ENCODE peak calls at places on chromosomes 2 and 18, in four cellular contexts. U is neuronal stem cell, Q is heart right ventricle, G is adrenal gland. K is an unnamed sample. For H3K4me1, the result is how much of the 10 kb centered on the place peaks cover.

GRCh38 chr2:38174646-38175096 is 98.7 kb upstream of the CYP1B1 start:
- DNase-seq in U (no peak), G (no peak), Q (no peak), K (no peak)

GRCh38 chr2:177746358-177746757 is 326.2 kb downstream of the PDE11A start:
- DNase-seq in G (no peak), Q (no peak), U (no peak), K (no peak)

GRCh38 chr2:46644690-46645385 is 165.5 kb downstream of the TMEM247 start:
- DNase-seq in Q (no peak), U (no peak), G (no peak), K (no peak)

GRCh38 chr2:218985325-218986091 is 524 bp upstream of the FEV start:
- DNase-seq in U (no peak), G (no peak), Q (no peak), K (no peak)

GRCh38 chr2:24928036-24928435 is 8.0 kb upstream of the ADCY3 start:
- DNase-seq in G (no peak), Q (no peak), U (no peak), K (no peak)

GRCh38 chr2:529425-529824 is 147.8 kb downstream of the TMEM18 start:
- DNase-seq in G (no peak), Q (no peak), U (no peak), K (no peak)

GRCh38 chr2:75210409-75210808 is 11.1 kb upstream of the TACR1 start:
- DNase-seq in U (no peak), G (no peak), Q (no peak), K (no peak)

GRCh38 chr18:12049983-12050811 is 43.4 kb upstream of the ANKRD62 start:
- DNase-seq in U (no peak), G (peak), Q (no peak), K (no peak)

GRCh38 chr2:174833737-174834136 is 69.5 kb upstream of the CHRNA1 start:
- DNase-seq in Q (no peak), G (no peak), U (no peak), K (no peak)

GRCh38 chr2:165745916-165746315 is 48.1 kb downstream of the GALNT3 start:
- DNase-seq in U (no peak), G (no peak), Q (no peak), K (no peak)

GRCh38 chr2:9336534-9337354 is 86.6 kb downstream of the ITGB1BP1 start:
- DNase-seq in G (peak), U (no peak), Q (no peak), K (no peak)

GRCh38 chr2:11939523-11939922 is 193.1 kb downstream of the LPIN1 start:
- DNase-seq in Q (no peak), G (no peak), U (no peak), K (no peak)

GRCh38 chr2:238696323-238696722 is 151.6 kb upstream of the TWIST2 start:
- DNase-seq in Q (no peak), U (no peak), G (peak), K (no peak)
- H3K4me1 ChIP-seq in Q (under half), U (under half), G (under half), K (under half)

GRCh38 chr2:42957109-42958035 is 165.0 kb upstream of the HAAO start:
- DNase-seq in G (no peak), Q (no peak), U (no peak), K (no peak)
- H3K4me1 ChIP-seq in G (under half), Q (under half), U (under half), K (under half)

DNA sequence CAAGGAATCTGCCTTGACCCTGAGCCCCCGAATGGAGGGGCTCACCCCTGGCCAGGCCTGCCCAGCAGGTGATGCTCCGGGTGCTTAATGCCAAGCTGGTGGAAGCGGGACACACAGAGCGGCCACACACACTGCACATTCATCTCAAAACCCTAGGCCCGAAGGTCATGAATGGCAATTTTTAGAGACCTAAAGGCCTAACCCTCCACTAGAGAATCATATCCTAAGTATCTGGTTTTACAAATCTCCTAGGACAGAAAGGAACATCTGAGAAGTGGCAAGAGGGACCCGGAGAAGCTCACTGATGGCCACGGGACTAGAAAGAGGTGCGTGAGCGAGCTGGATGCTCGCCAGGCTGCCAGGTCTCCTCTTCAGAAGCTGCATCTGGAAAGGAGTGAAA is 38.3 kb downstream of the ST3GAL5 start:
- DNase-seq in G (no peak), Q (no peak), U (no peak), K (no peak)
- H3K4me1 ChIP-seq in G (under half), Q (under half), U (under half), K (under half)

GRCh38 chr2:200614249-200614648 is 28.4 kb downstream of the AOX1 start:
- DNase-seq in G (no peak), Q (no peak), U (no peak), K (no peak)
- H3K4me1 ChIP-seq in G (under half), Q (under half), U (under half), K (under half)

GRCh38 chr2:68762112-68762511 is 27.5 kb downstream of the ARHGAP25 start:
- DNase-seq in Q (no peak), G (no peak), U (no peak), K (no peak)
- H3K4me1 ChIP-seq in Q (under half), G (under half), U (under half), K (under half)

GRCh38 chr2:101112772-101113157 is 38.4 kb downstream of the TBC1D8 start:
- DNase-seq in U (no peak), G (no peak), Q (no peak), K (no peak)
- H3K4me1 ChIP-seq in U (under half), G (under half), Q (half or more), K (half or more)

GRCh38 chr2:241314933-241315182 is 614 bp downstream of the HDLBP start:
- DNase-seq in Q (no peak), U (no peak), G (no peak), K (no peak)

GRCh38 chr2:241314181-241314932 is 1.1 kb downstream of the HDLBP start:
- DNase-seq in G (peak), U (no peak), Q (no peak), K (no peak)

GRCh38 chr2:241315879-241316700 is at the start of gene SEPTIN2:
- DNase-seq in Q (no peak), G (peak), U (no peak), K (peak)

GRCh38 chr2:241316825-241317224 is 1.1 kb downstream of the SEPTIN2 start:
- DNase-seq in Q (no peak), U (no peak), G (no peak), K (no peak)

DNA sequence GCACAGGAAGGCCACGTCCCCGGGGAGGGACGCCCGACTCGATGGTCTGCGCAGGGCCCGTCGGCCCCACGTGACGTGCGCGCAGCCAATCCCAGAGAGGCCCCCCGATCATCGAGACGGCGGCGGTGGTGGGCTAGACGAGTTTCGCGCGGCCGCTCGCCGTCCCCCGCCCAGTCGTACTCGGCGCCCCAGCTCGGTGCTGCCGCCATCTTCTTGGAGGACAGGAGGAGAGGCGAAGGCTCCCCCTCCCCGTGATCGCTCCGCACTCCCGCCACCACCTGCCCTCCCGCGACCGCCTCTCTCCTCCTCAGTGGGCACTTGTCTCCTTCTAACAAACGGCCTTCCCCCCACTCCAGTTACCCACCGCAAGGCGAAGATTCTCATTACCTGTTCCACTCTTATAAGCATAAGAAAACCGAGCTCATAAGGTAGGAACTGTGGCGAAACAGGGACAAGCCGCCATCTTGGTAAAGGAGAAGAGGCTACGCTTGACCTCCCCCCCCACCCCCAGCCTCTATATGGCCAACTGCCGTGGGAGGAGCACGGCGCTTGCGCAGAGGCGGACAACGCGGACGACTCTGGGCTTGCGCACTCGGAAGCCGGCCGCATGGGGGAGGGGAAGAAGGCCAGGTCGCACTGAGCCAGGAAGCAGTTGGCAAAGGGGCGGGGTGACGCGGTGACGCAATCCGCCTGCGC is at the start of gene HDLBP:
- DNase-seq in Q (peak), U (peak), G (peak), K (peak)
- H3K4me1 ChIP-seq in Q (half or more), U (under half), G (under half), K (half or more)

GRCh38 chr2:182073613-182074012 is 88.0 kb downstream of the PPP1R1C start:
- DNase-seq in Q (no peak), G (no peak), U (no peak), K (no peak)
- H3K4me1 ChIP-seq in Q (under half), G (under half), U (under half), K (under half)

K was measured in psoas muscle.